ENCODE peak calls at places on chromosomes 1 and 21, in six cellular contexts. R is KBM-7; J is adrenal gland; W is stimulated activated CD4-positive, alpha-beta T cell treated with anti-CD3 and anti-CD28 coated beads, Interleukin-4, amount 100 ng/mL, for 1 hour; I is foreskin keratinocyte; O is activated CD8-positive, alpha-beta memory T cell treated with anti-CD3 and anti-CD28 coated beads, Interleukin-2, amount 10 ng/mL, durations not matched to agents 7 days and 5 days. B is an unnamed sample.

GRCh38 chr1:63651110-63651776 is 58.0 kb downstream of the PGM1 start:
- DNase-seq in J (no peak), O (no peak), R (no peak), I (peak), W (peak), B (no peak)

GRCh38 chr1:27785763-27786162 is 12.7 kb downstream of the STX12 start:
- DNase-seq in I (peak), J (no peak), W (no peak), O (no peak), R (no peak), B (no peak)

GRCh38 chr1:31020007-31020790 is 45.3 kb downstream of the PUM1 start:
- DNase-seq in R (no peak), W (no peak), O (no peak), I (no peak), J (no peak), B (no peak)

GRCh38 chr1:151145158-151146071 is 1.0 kb downstream of the SEMA6C start:
- DNase-seq in R (no peak), O (no peak), J (no peak), W (peak), I (no peak), B (no peak)

GRCh38 chr21:41710823-41711160 is 56.1 kb downstream of the RIPK4 start:
- DNase-seq in W (no peak), J (no peak), R (no peak), I (no peak), O (no peak), B (no peak)

GRCh38 chr1:41381691-41382530 is 20.7 kb downstream of the FOXO6 start:
- DNase-seq in O (no peak), R (no peak), J (no peak), I (no peak), W (peak), B (no peak)

GRCh38 chr1:201786824-201787223 is 42.1 kb upstream of the IPO9 start:
- DNase-seq in I (no peak), R (no peak), O (no peak), J (no peak), W (no peak), B (no peak)

GRCh38 chr1:44327679-44328491 is 27.2 kb downstream of the ERI3 start:
- DNase-seq in W (no peak), R (no peak), O (no peak), J (peak), I (peak), B (no peak)

GRCh38 chr1:210259496-210259895 is 26.9 kb downstream of the SERTAD4 start:
- DNase-seq in J (no peak), O (no peak), W (no peak), I (peak), R (no peak), B (no peak)

GRCh38 chr21:42518216-42518615 is 4.6 kb downstream of the SLC37A1 start:
- DNase-seq in O (no peak), W (no peak), I (no peak), R (no peak), J (peak), B (no peak)

GRCh38 chr1:217554849-217555248 is 76.0 kb downstream of the GPATCH2 start:
- DNase-seq in I (peak), J (no peak), R (no peak), O (no peak), W (no peak), B (no peak)

GRCh38 chr1:224170748-224171478 is 12.1 kb upstream of the DEGS1 start:
- DNase-seq in O (peak), R (peak), I (peak), W (peak), J (no peak), B (no peak)

GRCh38 chr1:225114354-225114995 is 185.0 kb downstream of the DNAH14 start:
- DNase-seq in I (no peak), W (no peak), O (no peak), J (no peak), R (no peak), B (no peak)

GRCh38 chr1:160429702-160430535 is 29.6 kb downstream of the VANGL2 start:
- DNase-seq in J (no peak), R (no peak), W (no peak), I (no peak), O (no peak), B (no peak)

GRCh38 chr1:2294033-2294640 is 66.0 kb downstream of the SKI start:
- DNase-seq in W (no peak), J (no peak), O (no peak), I (no peak), R (no peak), B (no peak)

GRCh38 chr1:184299796-184300195 is 87.0 kb upstream of the C1orf21 start:
- DNase-seq in R (no peak), O (no peak), W (no peak), J (no peak), I (no peak), B (no peak)

GRCh38 chr1:207863893-207864535 is 46.9 kb downstream of the CD34 start:
- DNase-seq in J (peak), R (peak), I (no peak), O (peak), W (peak), B (no peak)

GRCh38 chr1:202593845-202594244 is 116.4 kb downstream of the SYT2 start:
- DNase-seq in R (no peak), J (no peak), I (peak), O (no peak), W (no peak), B (no peak)

GRCh38 chr1:92792340-92792782 is 7.5 kb upstream of the EVI5 start:
- DNase-seq in I (no peak), J (no peak), O (no peak), W (no peak), R (no peak), B (no peak)

GRCh38 chr1:2840036-2840809 is 38.7 kb upstream of the TTC34 start:
- DNase-seq in W (peak), I (no peak), J (no peak), R (peak), O (peak), B (no peak)

GRCh38 chr1:240526321-240526720 is 85.6 kb downstream of the GREM2 start:
- DNase-seq in W (no peak), J (no peak), R (no peak), O (no peak), I (no peak), B (no peak)

GRCh38 chr21:45997205-45997494 is 15.6 kb downstream of the COL6A1 start:
- DNase-seq in R (no peak), O (no peak), I (no peak), W (no peak), J (no peak), B (no peak)

GRCh38 chr1:53176452-53177344 is 19.9 kb upstream of the CPT2 start:
- DNase-seq in I (peak), R (no peak), O (no peak), W (no peak), J (no peak), B (no peak)

B was measured in vagina.